ENCODE peak calls at places on chromosomes 3 and 15, in nine cellular contexts. R, D, T, B, H, A, G, N and X are unnamed samples.

GRCh38 chr3:133464573-133464972 is 64.7 kb downstream of the BFSP2 start:
- DNase-seq in T (peak), A (no peak), N (no peak), G (no peak), H (no peak), B (no peak), D (no peak), R (no peak), X (no peak)

GRCh38 chr3:53375019-53375418 is 27.7 kb upstream of the DCP1A start:
- DNase-seq in R (peak), G (peak), N (peak), D (peak), B (peak), H (no peak), T (peak), A (peak), X (peak)

GRCh38 chr3:113747719-113748046 is 848 bp downstream of the ATP6V1A start:
- DNase-seq in H (no peak), B (no peak), G (no peak), R (no peak), A (peak), N (no peak), D (no peak), T (peak), X (peak)

GRCh38 chr3:141485578-141486415 is 1.0 kb upstream of the RASA2 start:
- DNase-seq in A (no peak), T (peak), N (no peak), B (no peak), R (peak), H (no peak), G (peak), D (peak), X (no peak)

GRCh38 chr3:110352841-110353595 is 718.6 kb upstream of the NECTIN3 start:
- DNase-seq in D (no peak), B (no peak), R (no peak), H (no peak), T (no peak), N (no peak), A (no peak), G (no peak), X (no peak)

GRCh38 chr15:84034831-84035753 is 200.5 kb upstream of the GOLGA6L4 start:
- DNase-seq in T (peak), N (no peak), B (no peak), A (peak), H (no peak), R (no peak), D (peak), G (no peak), X (peak)

GRCh38 chr15:79352206-79352605 is 41.3 kb downstream of the TMED3 start:
- DNase-seq in D (no peak), G (no peak), T (no peak), N (no peak), A (no peak), H (no peak), B (no peak), R (no peak), X (no peak)

GRCh38 chr3:17539436-17539835 is 203.0 kb downstream of the TBC1D5 start:
- DNase-seq in D (no peak), N (no peak), H (no peak), R (no peak), B (no peak), G (no peak), A (no peak), T (no peak), X (no peak)

GRCh38 chr15:63933522-63933921 is 99.8 kb upstream of the HERC1 start:
- DNase-seq in N (no peak), A (no peak), H (no peak), D (no peak), T (peak), B (no peak), R (no peak), G (no peak), X (no peak)

GRCh38 chr15:57540736-57541135 is 51.0 kb upstream of the MYZAP start:
- DNase-seq in T (no peak), N (no peak), D (no peak), G (no peak), B (no peak), H (peak), A (no peak), R (no peak), X (peak)

GRCh38 chr3:20503394-20504082 is 317.5 kb upstream of the SGO1 start:
- DNase-seq in N (no peak), T (no peak), G (no peak), R (no peak), D (no peak), B (no peak), A (peak), H (no peak), X (no peak)

GRCh38 chr3:107117922-107118576 is 259.2 kb upstream of the CCDC54 start:
- DNase-seq in B (no peak), D (peak), T (peak), N (peak), G (no peak), H (no peak), A (peak), R (peak), X (peak)

GRCh38 chr15:74383695-74384565 is 16.5 kb upstream of the CYP11A1 start:
- DNase-seq in G (no peak), N (peak), A (no peak), D (no peak), T (no peak), H (peak), B (no peak), R (no peak), X (peak)

GRCh38 chr3:23608650-23609049 is 197.1 kb upstream of the UBE2E1 start:
- DNase-seq in N (no peak), B (no peak), T (no peak), G (no peak), H (no peak), D (no peak), A (no peak), R (no peak), X (no peak)

GRCh38 chr15:66655997-66656396 is 46.0 kb upstream of the SMAD6 start:
- DNase-seq in T (no peak), R (no peak), B (no peak), N (no peak), G (no peak), H (no peak), D (no peak), A (no peak), X (no peak)

GRCh38 chr15:22918596-22919140 is 61.5 kb downstream of the CYFIP1 start:
- DNase-seq in T (no peak), A (no peak), H (no peak), N (no peak), G (no peak), B (no peak), D (no peak), R (no peak), X (no peak)

GRCh38 chr3:45124379-45124778 is 21.8 kb downstream of the CDCP1 start:
- DNase-seq in A (peak), G (no peak), R (peak), H (no peak), T (peak), D (peak), B (no peak), N (no peak), X (no peak)

GRCh38 chr15:101323793-101324505 is 28.9 kb upstream of the SNRPA1 start:
- DNase-seq in H (no peak), B (no peak), D (no peak), A (no peak), R (no peak), N (peak), T (no peak), G (peak), X (no peak)

GRCh38 chr3:73513260-73513659 is 111.5 kb downstream of the PDZRN3 start:
- DNase-seq in R (no peak), G (peak), A (no peak), D (no peak), B (no peak), N (no peak), T (no peak), H (no peak), X (no peak)

GRCh38 chr3:5093786-5094185 is 28.3 kb upstream of the ARL8B start:
- DNase-seq in N (no peak), A (no peak), T (no peak), B (peak), G (no peak), D (no peak), H (no peak), R (no peak), X (no peak)

GRCh38 chr15:75790631-75791336 is 52.5 kb upstream of the UBE2Q2 start:
- DNase-seq in A (no peak), D (no peak), B (no peak), T (no peak), H (no peak), G (no peak), R (no peak), N (no peak), X (no peak)

GRCh38 chr15:75791337-75791713 is 51.9 kb upstream of the UBE2Q2 start:
- DNase-seq in A (no peak), T (no peak), R (no peak), B (no peak), D (no peak), G (no peak), H (no peak), N (no peak), X (no peak)

GRCh38 chr15:75786564-75786925 is 56.7 kb upstream of the UBE2Q2 start:
- DNase-seq in B (peak), R (no peak), H (no peak), G (no peak), D (no peak), A (no peak), T (no peak), N (no peak), X (no peak)

GRCh38 chr15:75782926-75783325 is 60.3 kb upstream of the UBE2Q2 start:
- DNase-seq in H (no peak), T (no peak), A (no peak), N (no peak), G (no peak), R (no peak), D (no peak), B (no peak), X (no peak)

DNA sequence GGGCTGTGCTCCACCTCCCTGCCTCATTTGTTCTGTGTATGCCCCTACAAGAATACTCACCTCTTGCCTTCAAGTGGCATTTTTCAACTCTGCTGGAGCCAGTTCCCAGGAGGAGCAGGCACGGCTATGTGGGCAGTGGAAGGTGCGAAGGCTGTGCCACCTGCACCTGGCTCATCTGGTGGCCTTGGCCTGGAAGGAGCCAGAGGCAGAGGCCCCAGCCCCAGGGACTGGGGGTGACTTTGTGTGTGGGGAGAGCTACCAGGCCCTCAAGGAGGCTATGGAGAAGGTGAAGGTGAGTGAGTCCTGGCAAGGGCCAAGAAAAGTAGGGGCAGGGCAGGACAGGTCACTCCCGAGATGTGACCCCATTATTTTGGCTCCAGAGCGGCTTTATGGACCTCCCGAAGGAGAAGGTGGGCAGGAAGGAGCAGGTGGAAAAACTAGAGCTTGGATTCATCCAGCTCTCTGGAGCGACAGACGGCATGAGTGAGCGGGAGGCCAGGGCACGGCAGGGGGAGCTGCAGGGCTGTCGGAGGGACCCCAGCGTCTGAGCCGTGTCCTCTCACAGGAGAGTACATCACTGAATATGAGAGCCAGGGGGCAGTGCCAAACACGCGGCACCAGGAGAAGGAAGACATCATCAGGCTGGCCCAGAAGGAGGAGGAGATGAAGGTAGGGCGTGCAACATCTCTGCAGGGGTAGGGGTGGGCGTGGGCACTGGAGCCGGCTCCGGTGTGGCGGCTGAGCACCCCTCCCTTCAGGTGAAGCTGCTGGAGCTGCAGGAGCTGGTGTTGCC is 57.3 kb upstream of the UBE2Q2 start:
- DNase-seq in G (peak), H (no peak), N (no peak), T (peak), B (peak), A (peak), D (no peak), R (no peak), X (no peak)
- TF ChIP-seq CTCF in G (no peak), H (no peak), N (no peak), T (peak), B (no peak), A (no peak), D (no peak), R (no peak), X (no peak)

GRCh38 chr15:98646546-98647025 is 1.8 kb upstream of the IGF1R start:
- DNase-seq in N (no peak), H (no peak), B (no peak), D (no peak), T (no peak), G (no peak), R (no peak), A (no peak), X (no peak)

GRCh38 chr15:98648654-98649537 is 557 bp downstream of the IGF1R start:
- DNase-seq in H (peak), G (peak), B (peak), A (peak), R (no peak), D (no peak), N (no peak), T (peak), X (peak)

GRCh38 chr15:98649621-98649995 is 1.3 kb downstream of the IGF1R start:
- DNase-seq in G (peak), R (peak), N (no peak), A (peak), T (peak), B (peak), D (no peak), H (peak), X (no peak)

GRCh38 chr15:98647026-98647773 is 1.1 kb upstream of the IGF1R start:
- DNase-seq in D (no peak), T (peak), H (peak), N (peak), G (peak), A (peak), R (peak), B (peak), X (peak)

GRCh38 chr15:98647774-98648653 is at the start of gene IGF1R:
- DNase-seq in A (peak), T (peak), B (peak), H (peak), G (peak), R (peak), N (peak), D (no peak), X (peak)
- TF ChIP-seq CTCF in A (peak), T (no peak), B (no peak), H (no peak), G (peak), R (peak), N (peak), D (peak), X (no peak)

GRCh38 chr3:193665370-193665989 is 72.5 kb downstream of the OPA1 start:
- DNase-seq in D (peak), A (peak), T (peak), H (no peak), B (no peak), N (no peak), R (no peak), G (no peak), X (no peak)
- TF ChIP-seq CTCF in D (no peak), A (peak), T (peak), H (peak), B (no peak), N (peak), R (peak), G (peak), X (peak)

GRCh38 chr3:131047582-131047981 is 20.9 kb downstream of the NEK11 start:
- DNase-seq in A (no peak), D (no peak), N (no peak), G (no peak), B (no peak), H (no peak), T (no peak), R (no peak), X (no peak)
- TF ChIP-seq CTCF in A (no peak), D (peak), N (no peak), G (no peak), B (no peak), H (peak), T (no peak), R (no peak), X (no peak)

GRCh38 chr3:69051796-69052566 is at the start of gene TMF1:
- DNase-seq in H (peak), R (peak), B (peak), T (peak), N (peak), A (peak), G (peak), D (peak), X (peak)
- TF ChIP-seq CTCF in H (no peak), R (no peak), B (no peak), T (no peak), N (no peak), A (no peak), G (no peak), D (no peak), X (no peak)

GRCh38 chr3:177358968-177359600 is 161.8 kb upstream of the TBL1XR1 start:
- DNase-seq in N (no peak), D (no peak), A (peak), T (peak), G (peak), R (peak), H (peak), B (peak), X (peak)

GRCh38 chr3:177359601-177360357 is 162.5 kb upstream of the TBL1XR1 start:
- DNase-seq in B (peak), A (peak), G (peak), N (peak), H (peak), D (peak), R (peak), T (peak), X (peak)

GRCh38 chr3:177356113-177356512 is 158.8 kb upstream of the TBL1XR1 start:
- DNase-seq in G (no peak), A (no peak), N (no peak), R (no peak), B (no peak), T (no peak), D (no peak), H (no peak), X (no peak)

GRCh38 chr3:177358085-177358967 is 161.0 kb upstream of the TBL1XR1 start:
- DNase-seq in B (peak), G (peak), T (peak), N (peak), D (no peak), R (peak), H (peak), A (peak), X (peak)

DNA sequence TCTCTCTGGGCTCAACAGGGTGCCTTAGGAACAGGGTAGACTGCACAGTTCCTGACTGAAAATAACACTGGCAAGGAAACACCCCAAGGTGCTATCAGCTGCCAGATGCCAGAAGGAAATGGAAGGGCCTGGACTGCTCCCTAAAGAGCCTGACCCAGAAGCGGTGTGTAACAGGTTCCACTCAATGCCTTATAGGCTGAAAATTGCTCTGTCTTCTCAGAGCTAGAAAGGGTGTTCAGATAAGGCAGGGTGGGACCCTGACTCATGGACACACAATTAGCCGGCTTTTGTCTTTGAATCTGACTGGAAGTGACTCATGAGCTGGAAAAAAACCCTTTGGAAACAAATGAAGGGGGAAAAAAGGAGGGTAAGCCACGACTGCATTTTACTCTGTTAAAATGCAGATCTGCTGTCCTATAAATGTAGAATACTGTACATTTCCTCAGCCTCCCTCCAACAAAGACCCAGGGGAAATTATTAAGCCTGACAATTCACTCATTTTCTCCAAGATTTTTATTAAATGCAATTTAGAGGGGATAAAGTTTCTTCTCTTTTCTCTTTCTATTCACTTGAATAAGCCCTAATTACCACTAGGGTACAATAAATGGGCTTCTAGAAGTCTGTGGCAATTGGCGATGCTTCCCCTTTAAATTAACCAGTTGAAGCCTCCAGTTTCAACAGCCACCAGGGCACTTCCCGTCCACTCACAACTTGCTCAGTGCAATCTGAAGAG is 160.2 kb upstream of the TBL1XR1 start:
- DNase-seq in T (peak), A (no peak), N (no peak), R (peak), H (no peak), D (peak), G (peak), B (no peak), X (no peak)
- TF ChIP-seq CTCF in T (peak), A (no peak), N (no peak), R (no peak), H (no peak), D (no peak), G (no peak), B (no peak), X (no peak)

GRCh38 chr3:115164374-115165221 is 17.5 kb upstream of the ZBTB20 start:
- DNase-seq in H (no peak), N (no peak), G (no peak), B (no peak), T (no peak), D (no peak), R (no peak), A (no peak), X (no peak)

GRCh38 chr3:115165701-115166100 is 18.6 kb upstream of the ZBTB20 start:
- DNase-seq in D (no peak), T (no peak), A (no peak), H (no peak), R (no peak), N (no peak), B (no peak), G (no peak), X (no peak)

GRCh38 chr3:115165266-115165665 is 18.2 kb upstream of the ZBTB20 start:
- DNase-seq in D (no peak), T (no peak), R (no peak), B (no peak), H (no peak), A (no peak), N (no peak), G (no peak), X (no peak)

GRCh38 chr3:115169808-115170207 is 22.7 kb upstream of the ZBTB20 start:
- DNase-seq in A (no peak), R (no peak), G (no peak), N (no peak), T (peak), H (no peak), D (no peak), B (no peak), X (no peak)
- TF ChIP-seq CTCF in A (peak), R (peak), G (no peak), N (peak), T (peak), H (no peak), D (no peak), B (no peak), X (no peak)